ENCODE peak calls at places on chromosomes 16 and 17, in nine cellular contexts. One of them, this sample, is unnamed.

GRCh38 chr16:58384437-58385055 is 7.7 kb upstream of the GINS3 start:
- DNase-seq in cardiac fibroblast: no peak
- DNase-seq in progenitor cell of endocrine pancreas: no peak
- DNase-seq in Caco-2: no peak
- DNase-seq in AG09309: no peak
- DNase-seq in tibial artery: no peak
- DNase-seq in tibial nerve: no peak
- DNase-seq in nephron progenitor cell: no peak
- DNase-seq in colonic mucosa: no peak
- DNase-seq in this sample: peak; percentile 41

GRCh38 chr17:4420692-4421131 is 13.0 kb upstream of the SPNS3 start:
- DNase-seq in Caco-2: peak; percentile 48
- DNase-seq in nephron progenitor cell: peak; percentile 62
- DNase-seq in tibial nerve: peak; percentile 44
- DNase-seq in colonic mucosa: peak; percentile 68
- DNase-seq in progenitor cell of endocrine pancreas: peak; percentile 24
- DNase-seq in tibial artery: peak; percentile 46
- DNase-seq in cardiac fibroblast: peak; percentile 84
- DNase-seq in AG09309: peak; percentile 45
- DNase-seq in this sample: peak; percentile 61

GRCh38 chr16:81616321-81617020 is 162.6 kb upstream of the PLCG2 start:
- DNase-seq in cardiac fibroblast: peak; percentile 88
- DNase-seq in colonic mucosa: peak; percentile 60
- DNase-seq in AG09309: no peak
- DNase-seq in Caco-2: no peak
- DNase-seq in nephron progenitor cell: peak; percentile 65
- DNase-seq in tibial artery: no peak
- DNase-seq in progenitor cell of endocrine pancreas: no peak
- DNase-seq in tibial nerve: peak; percentile 29
- DNase-seq in this sample: peak; percentile 25

GRCh38 chr17:35214192-35214591 is 20.0 kb upstream of the SLC35G3 start:
- DNase-seq in progenitor cell of endocrine pancreas: no peak
- DNase-seq in nephron progenitor cell: no peak
- DNase-seq in colonic mucosa: no peak
- DNase-seq in tibial nerve: no peak
- DNase-seq in AG09309: no peak
- DNase-seq in Caco-2: no peak
- DNase-seq in cardiac fibroblast: no peak
- DNase-seq in tibial artery: no peak
- DNase-seq in this sample: no peak

GRCh38 chr17:58665946-58666857 is 25.6 kb downstream of the TEX14 start:
- DNase-seq in nephron progenitor cell: no peak
- DNase-seq in AG09309: no peak
- DNase-seq in tibial nerve: no peak
- DNase-seq in cardiac fibroblast: no peak
- DNase-seq in tibial artery: no peak
- DNase-seq in colonic mucosa: no peak
- DNase-seq in Caco-2: no peak
- DNase-seq in progenitor cell of endocrine pancreas: no peak
- DNase-seq in this sample: no peak

GRCh38 chr17:60941028-60941427 is 263.4 kb downstream of the BCAS3 start:
- DNase-seq in cardiac fibroblast: peak; percentile 93
- DNase-seq in AG09309: peak; percentile 80
- DNase-seq in progenitor cell of endocrine pancreas: no peak
- DNase-seq in tibial artery: peak; percentile 71
- DNase-seq in Caco-2: no peak
- DNase-seq in nephron progenitor cell: no peak
- DNase-seq in tibial nerve: peak; percentile 59
- DNase-seq in colonic mucosa: peak; percentile 82
- DNase-seq in this sample: no peak

GRCh38 chr16:75249441-75249840 is 2.0 kb downstream of the BCAR1 start:
- DNase-seq in cardiac fibroblast: no peak
- DNase-seq in progenitor cell of endocrine pancreas: no peak
- DNase-seq in tibial nerve: no peak
- DNase-seq in AG09309: no peak
- DNase-seq in tibial artery: no peak
- DNase-seq in nephron progenitor cell: no peak
- DNase-seq in Caco-2: no peak
- DNase-seq in colonic mucosa: no peak
- DNase-seq in this sample: no peak

GRCh38 chr17:28499366-28499668 is 6.8 kb upstream of the FOXN1 start:
- DNase-seq in AG09309: no peak
- DNase-seq in Caco-2: no peak
- DNase-seq in nephron progenitor cell: no peak
- DNase-seq in colonic mucosa: peak; percentile 81
- DNase-seq in progenitor cell of endocrine pancreas: no peak
- DNase-seq in cardiac fibroblast: no peak
- DNase-seq in tibial nerve: no peak
- DNase-seq in tibial artery: no peak
- DNase-seq in this sample: no peak

GRCh38 chr16:72974142-72974769 is 73.7 kb downstream of the ZFHX3 start:
- DNase-seq in progenitor cell of endocrine pancreas: no peak
- DNase-seq in AG09309: no peak
- DNase-seq in colonic mucosa: no peak
- DNase-seq in tibial nerve: no peak
- DNase-seq in cardiac fibroblast: peak; percentile 44
- DNase-seq in Caco-2: no peak
- DNase-seq in nephron progenitor cell: no peak
- DNase-seq in tibial artery: no peak
- DNase-seq in this sample: no peak

GRCh38 chr16:15466886-15467781 is 32.7 kb downstream of the BMERB1 start:
- DNase-seq in nephron progenitor cell: no peak
- DNase-seq in Caco-2: no peak
- DNase-seq in colonic mucosa: no peak
- DNase-seq in progenitor cell of endocrine pancreas: no peak
- DNase-seq in cardiac fibroblast: no peak
- DNase-seq in AG09309: no peak
- DNase-seq in tibial artery: no peak
- DNase-seq in tibial nerve: no peak
- DNase-seq in this sample: no peak
- TF ChIP-seq CTCF in nephron progenitor cell: no peak
- TF ChIP-seq CTCF in Caco-2: peak; percentile 9
- TF ChIP-seq CTCF in colonic mucosa: no peak
- TF ChIP-seq CTCF in progenitor cell of endocrine pancreas: peak; percentile 33
- TF ChIP-seq CTCF in cardiac fibroblast: no peak
- TF ChIP-seq CTCF in AG09309: peak; percentile 6
- TF ChIP-seq CTCF in tibial artery: peak; percentile 21
- TF ChIP-seq CTCF in tibial nerve: peak; percentile 19
- TF ChIP-seq CTCF in this sample: peak; percentile 50

GRCh38 chr16:27870116-27870798 is 193.3 kb downstream of the GSG1L start:
- DNase-seq in progenitor cell of endocrine pancreas: no peak
- DNase-seq in Caco-2: no peak
- DNase-seq in cardiac fibroblast: no peak
- DNase-seq in tibial artery: no peak
- DNase-seq in nephron progenitor cell: no peak
- DNase-seq in colonic mucosa: no peak
- DNase-seq in tibial nerve: no peak
- DNase-seq in AG09309: no peak
- DNase-seq in this sample: no peak

GRCh38 chr16:27867122-27868110 is 196.1 kb downstream of the GSG1L start:
- DNase-seq in colonic mucosa: peak; percentile 85
- DNase-seq in tibial artery: peak; percentile 23
- DNase-seq in progenitor cell of endocrine pancreas: peak; percentile 56
- DNase-seq in cardiac fibroblast: peak; percentile 74
- DNase-seq in tibial nerve: no peak
- DNase-seq in nephron progenitor cell: peak; percentile 90
- DNase-seq in Caco-2: peak; percentile 61
- DNase-seq in AG09309: peak; percentile 5
- DNase-seq in this sample: peak; percentile 81

DNA sequence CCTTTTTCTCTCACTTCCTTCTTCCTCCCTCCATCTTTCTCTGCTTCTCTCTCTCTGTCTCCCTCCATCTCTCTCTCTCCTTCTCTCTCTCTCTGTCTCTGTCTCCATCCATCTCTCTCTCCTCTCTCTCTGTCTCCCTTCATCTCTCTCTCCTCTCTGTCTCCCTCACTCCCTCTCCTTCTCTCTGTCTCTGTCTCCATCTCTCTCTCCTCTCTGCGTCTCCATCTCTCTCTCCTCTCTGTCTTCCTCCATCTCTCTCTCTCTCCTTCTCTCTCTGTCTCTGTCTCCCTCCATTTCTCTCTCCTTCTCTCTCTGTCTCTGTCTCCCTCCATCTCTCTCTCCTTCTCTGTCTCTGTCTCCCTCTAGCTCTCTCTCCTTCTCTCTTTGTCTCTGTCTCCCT is 194.1 kb downstream of the GSG1L start:
- DNase-seq in progenitor cell of endocrine pancreas: no peak
- DNase-seq in nephron progenitor cell: no peak
- DNase-seq in colonic mucosa: no peak
- DNase-seq in cardiac fibroblast: no peak
- DNase-seq in AG09309: no peak
- DNase-seq in Caco-2: no peak
- DNase-seq in tibial artery: no peak
- DNase-seq in tibial nerve: no peak
- DNase-seq in this sample: no peak
- TF ChIP-seq CTCF in progenitor cell of endocrine pancreas: no peak
- TF ChIP-seq CTCF in nephron progenitor cell: no peak
- TF ChIP-seq CTCF in colonic mucosa: no peak
- TF ChIP-seq CTCF in cardiac fibroblast: no peak
- TF ChIP-seq CTCF in AG09309: no peak
- TF ChIP-seq CTCF in Caco-2: no peak
- TF ChIP-seq CTCF in tibial artery: no peak
- TF ChIP-seq CTCF in tibial nerve: no peak
- TF ChIP-seq CTCF in this sample: no peak

GRCh38 chr17:82351254-82351712 is 7.8 kb upstream of the TEX19 start:
- DNase-seq in tibial nerve: no peak
- DNase-seq in progenitor cell of endocrine pancreas: no peak
- DNase-seq in cardiac fibroblast: no peak
- DNase-seq in Caco-2: no peak
- DNase-seq in nephron progenitor cell: no peak
- DNase-seq in AG09309: no peak
- DNase-seq in tibial artery: no peak
- DNase-seq in colonic mucosa: no peak
- DNase-seq in this sample: no peak

GRCh38 chr17:82348866-82349265 is 10.2 kb upstream of the TEX19 start:
- DNase-seq in tibial nerve: no peak
- DNase-seq in tibial artery: no peak
- DNase-seq in nephron progenitor cell: no peak
- DNase-seq in progenitor cell of endocrine pancreas: no peak
- DNase-seq in cardiac fibroblast: no peak
- DNase-seq in AG09309: no peak
- DNase-seq in colonic mucosa: no peak
- DNase-seq in Caco-2: no peak
- DNase-seq in this sample: no peak

GRCh38 chr17:82351713-82352488 is 7.1 kb upstream of the TEX19 start:
- DNase-seq in tibial nerve: peak; percentile 93
- DNase-seq in colonic mucosa: peak; percentile 86
- DNase-seq in AG09309: peak; percentile 44
- DNase-seq in tibial artery: peak; percentile 85
- DNase-seq in progenitor cell of endocrine pancreas: peak; percentile 86
- DNase-seq in cardiac fibroblast: peak; percentile 93
- DNase-seq in Caco-2: peak; percentile 83
- DNase-seq in nephron progenitor cell: peak; percentile 88
- DNase-seq in this sample: peak; percentile 88

GRCh38 chr17:82349287-82349701 is 9.8 kb upstream of the TEX19 start:
- DNase-seq in nephron progenitor cell: no peak
- DNase-seq in AG09309: peak; percentile 54
- DNase-seq in tibial artery: no peak
- DNase-seq in cardiac fibroblast: peak; percentile 33
- DNase-seq in Caco-2: no peak
- DNase-seq in colonic mucosa: no peak
- DNase-seq in progenitor cell of endocrine pancreas: no peak
- DNase-seq in tibial nerve: no peak
- DNase-seq in this sample: no peak

DNA sequence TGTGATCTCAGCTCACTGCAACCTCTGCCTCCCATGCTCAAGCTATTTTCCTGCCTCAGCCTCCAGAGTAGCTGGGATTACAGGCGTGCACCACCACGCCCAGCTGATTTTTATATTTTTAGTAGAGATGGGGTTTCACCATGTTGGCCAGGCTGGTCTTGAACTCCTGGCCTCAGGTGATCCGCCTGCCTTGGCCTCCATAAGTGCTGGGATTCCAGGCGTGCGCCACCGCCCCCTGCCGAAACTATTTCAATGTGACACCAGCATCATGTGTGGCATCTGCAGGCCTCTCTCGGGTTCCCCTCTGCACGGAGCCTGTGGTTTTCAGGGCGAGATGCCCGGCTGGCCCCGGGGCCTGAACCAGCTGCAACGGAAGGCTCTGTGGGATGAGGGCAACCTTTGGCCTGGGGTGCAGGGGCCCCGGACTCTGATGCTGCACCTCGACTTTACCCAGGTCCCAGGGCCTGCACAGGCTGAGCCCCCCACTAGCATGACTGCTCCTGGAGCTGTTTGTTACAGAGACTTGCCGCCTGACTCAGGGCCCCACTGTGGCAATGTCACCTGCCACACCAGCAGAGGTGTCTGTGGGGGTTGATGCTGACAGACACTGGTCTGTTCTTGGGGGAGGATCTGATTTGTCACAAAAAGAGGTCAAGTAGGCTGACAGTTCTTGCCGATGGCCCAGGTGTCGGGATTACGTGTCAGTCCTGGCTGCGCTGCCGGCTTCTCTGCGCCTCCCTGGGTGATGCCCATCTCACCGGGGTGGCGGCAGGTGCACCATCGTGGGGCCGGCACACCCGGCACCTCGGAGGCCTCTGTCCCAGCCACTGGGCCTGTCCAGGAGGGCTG is 8.6 kb upstream of the TEX19 start:
- DNase-seq in nephron progenitor cell: no peak
- DNase-seq in colonic mucosa: no peak
- DNase-seq in progenitor cell of endocrine pancreas: no peak
- DNase-seq in cardiac fibroblast: no peak
- DNase-seq in Caco-2: no peak
- DNase-seq in tibial artery: no peak
- DNase-seq in AG09309: no peak
- DNase-seq in tibial nerve: no peak
- DNase-seq in this sample: no peak
- TF ChIP-seq CTCF in nephron progenitor cell: no peak
- TF ChIP-seq CTCF in colonic mucosa: no peak
- TF ChIP-seq CTCF in progenitor cell of endocrine pancreas: no peak
- TF ChIP-seq CTCF in cardiac fibroblast: no peak
- TF ChIP-seq CTCF in Caco-2: no peak
- TF ChIP-seq CTCF in tibial artery: no peak
- TF ChIP-seq CTCF in AG09309: peak; percentile 19
- TF ChIP-seq CTCF in tibial nerve: no peak
- TF ChIP-seq CTCF in this sample: no peak

DNA sequence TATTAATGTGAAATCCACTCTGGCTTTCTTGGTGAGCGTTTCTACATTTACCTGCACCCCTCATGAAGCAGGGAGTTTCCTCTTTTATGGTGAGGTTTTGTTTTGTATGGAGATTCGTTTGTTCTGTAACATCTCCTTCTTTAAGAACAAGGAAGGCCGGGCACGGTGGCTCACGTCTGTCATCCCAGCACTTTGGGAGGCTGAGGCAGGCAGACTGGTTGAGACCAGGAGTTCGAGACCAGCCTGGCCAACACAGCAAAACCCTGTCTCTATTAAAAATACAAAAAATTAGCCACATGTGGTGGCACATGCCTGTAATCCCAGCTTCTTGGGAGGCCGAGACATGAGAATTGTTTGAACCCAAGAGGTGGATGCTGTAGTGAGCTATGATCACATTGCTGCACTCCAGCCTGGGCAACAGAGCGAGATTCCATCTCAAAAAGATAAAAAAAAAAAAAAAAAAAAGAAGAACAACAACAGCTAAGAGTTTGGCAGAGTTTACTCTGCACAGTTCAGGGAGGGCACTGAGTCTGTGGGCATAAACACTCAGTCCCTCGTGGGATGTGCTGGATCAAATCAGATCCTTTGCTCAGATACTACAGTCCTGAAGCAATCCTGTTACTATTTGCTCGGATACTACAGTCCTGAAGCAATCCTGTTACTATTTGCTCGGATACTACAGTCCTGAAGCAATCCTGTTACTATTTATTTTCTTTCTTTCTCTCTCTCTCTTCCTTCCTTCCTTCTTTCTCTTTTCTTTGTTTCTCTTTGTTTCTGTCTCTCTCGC is 28.9 kb downstream of the ADCY9 start:
- DNase-seq in AG09309: no peak
- DNase-seq in cardiac fibroblast: peak; percentile 36
- DNase-seq in progenitor cell of endocrine pancreas: no peak
- DNase-seq in nephron progenitor cell: no peak
- DNase-seq in tibial nerve: no peak
- DNase-seq in colonic mucosa: no peak
- DNase-seq in tibial artery: no peak
- DNase-seq in Caco-2: no peak
- DNase-seq in this sample: no peak
- TF ChIP-seq CTCF in AG09309: no peak
- TF ChIP-seq CTCF in cardiac fibroblast: no peak
- TF ChIP-seq CTCF in progenitor cell of endocrine pancreas: no peak
- TF ChIP-seq CTCF in nephron progenitor cell: no peak
- TF ChIP-seq CTCF in tibial nerve: no peak
- TF ChIP-seq CTCF in colonic mucosa: no peak
- TF ChIP-seq CTCF in tibial artery: no peak
- TF ChIP-seq CTCF in Caco-2: no peak
- TF ChIP-seq CTCF in this sample: no peak

This sample was measured in Calu3.